ENCODE peak calls at places on chromosomes 3 and 15, in nine cellular contexts. E is left ventricle myocardium inferior; X is activated naive CD4-positive, alpha-beta T cell; P is mesothelial cell of epicardium; A is kidney tubule cell; B is mesenteric fat pad; D is globus pallidus; W is NCI-H460; L is B cell. N is an unnamed sample.

GRCh38 chr3:190615607-190616006 is 101.7 kb downstream of the IL1RAP start:
- DNase-seq in A (no peak), P (no peak), B (no peak), L (no peak), D (no peak), W (no peak), E (no peak), X (no peak), N (no peak)

GRCh38 chr3:123165163-123165562 is 36.6 kb upstream of the SEC22A start:
- DNase-seq in B (no peak), X (no peak), D (no peak), W (no peak), L (no peak), P (no peak), A (no peak), E (no peak), N (no peak)

GRCh38 chr3:64232821-64233220 is 7.6 kb upstream of the PRICKLE2 start:
- DNase-seq in X (no peak), L (no peak), B (no peak), E (no peak), D (no peak), W (no peak), A (no peak), P (no peak), N (no peak)

GRCh38 chr3:62188547-62189375 is 184.6 kb downstream of the FEZF2 start:
- DNase-seq in A (peak; percentile 83), P (peak; percentile 40), B (no peak), L (peak; percentile 61), D (peak; percentile 65), W (peak; percentile 51), E (peak; percentile 77), X (peak; percentile 24), N (peak; percentile 76)

GRCh38 chr3:71509024-71509423 is 74.5 kb downstream of the FOXP1 start:
- DNase-seq in D (no peak), E (no peak), W (no peak), B (no peak), A (peak; percentile 48), X (no peak), L (no peak), P (no peak), N (no peak)

GRCh38 chr15:90871097-90871715 is 2.8 kb downstream of the FURIN start:
- DNase-seq in W (no peak), P (no peak), A (peak; percentile 52), B (no peak), D (no peak), X (peak; percentile 22), L (peak; percentile 79), E (peak; percentile 42), N (peak; percentile 38)

GRCh38 chr3:12444582-12445468 is 39.5 kb upstream of the TSEN2 start:
- DNase-seq in X (no peak), W (no peak), P (no peak), L (no peak), A (peak; percentile 84), E (no peak), D (no peak), B (peak; percentile 87), N (no peak)

GRCh38 chr3:111712294-111713180 is 117.4 kb upstream of the ZBED2 start:
- DNase-seq in W (no peak), L (no peak), P (no peak), A (peak; percentile 91), D (no peak), B (no peak), X (no peak), E (no peak), N (no peak)

GRCh38 chr15:71125831-71126453 is 10.7 kb downstream of the THSD4 start:
- DNase-seq in B (no peak), L (no peak), D (peak; percentile 3), X (no peak), P (no peak), W (no peak), A (no peak), E (no peak), N (no peak)

GRCh38 chr15:98727115-98728040 is 79.0 kb downstream of the IGF1R start:
- DNase-seq in P (peak; percentile 78), D (peak; percentile 26), W (peak; percentile 80), X (no peak), A (peak; percentile 97), L (no peak), B (peak; percentile 94), E (peak; percentile 86), N (no peak)

GRCh38 chr15:49370782-49371181 is 52.3 kb upstream of the FGF7 start:
- DNase-seq in L (no peak), X (no peak), B (no peak), D (no peak), A (peak; percentile 9), E (no peak), W (peak; percentile 28), P (no peak), N (no peak)

GRCh38 chr3:12983326-12983725 is 89.9 kb downstream of the IQSEC1 start:
- DNase-seq in D (no peak), P (no peak), W (no peak), A (no peak), B (no peak), E (no peak), X (no peak), L (no peak), N (no peak)

GRCh38 chr3:48694610-48695051 is 8.9 kb upstream of the NCKIPSD start:
- DNase-seq in P (no peak), E (peak; percentile 82), B (no peak), X (no peak), L (no peak), A (peak; percentile 73), D (peak; percentile 82), W (no peak), N (no peak)

GRCh38 chr15:94070341-94071275 is 160.8 kb upstream of the MCTP2 start:
- DNase-seq in W (no peak), B (no peak), L (no peak), D (peak; percentile 13), X (no peak), P (no peak), A (peak; percentile 67), E (no peak), N (no peak)

GRCh38 chr3:150798122-150798618 is 35.2 kb upstream of the SIAH2 start:
- DNase-seq in W (no peak), B (no peak), E (no peak), X (no peak), P (no peak), D (no peak), L (no peak), A (no peak), N (no peak)

GRCh38 chr15:92944946-92945521 is 44.9 kb downstream of the CHD2 start:
- DNase-seq in E (no peak), X (no peak), P (no peak), A (no peak), L (no peak), D (no peak), B (no peak), W (no peak), N (no peak)

GRCh38 chr3:64760258-64760657 is 72.5 kb upstream of the ADAMTS9 start:
- DNase-seq in X (no peak), L (no peak), E (no peak), D (no peak), A (no peak), P (no peak), B (no peak), W (no peak), N (no peak)

GRCh38 chr15:94793641-94794040 is 562.3 kb downstream of the MCTP2 start:
- DNase-seq in X (no peak), E (no peak), A (peak; percentile 4), W (no peak), L (no peak), D (no peak), B (no peak), P (no peak), N (no peak)

GRCh38 chr15:66356069-66356358 is 471 bp downstream of the TIPIN start:
- DNase-seq in A (no peak), B (no peak), W (no peak), D (no peak), E (no peak), P (no peak), L (no peak), X (no peak), N (no peak)

GRCh38 chr3:159536876-159537275 is 451.8 kb upstream of the IL12A start:
- DNase-seq in A (peak; percentile 72), L (no peak), X (no peak), D (no peak), E (no peak), B (no peak), P (no peak), W (no peak), N (no peak)

GRCh38 chr15:33551860-33552259 is 241.1 kb downstream of the RYR3 start:
- DNase-seq in B (no peak), W (no peak), P (no peak), D (peak; percentile 57), E (no peak), X (no peak), A (no peak), L (no peak), N (no peak)

GRCh38 chr3:29286841-29287240 is 6.0 kb downstream of the RBMS3 start:
- DNase-seq in B (no peak), A (no peak), W (no peak), E (no peak), X (no peak), P (no peak), D (no peak), L (no peak), N (no peak)